ENCODE peak calls at places on chromosomes 2 and 18, in seven cellular contexts. V, P, B, W, G, C and F are unnamed samples.

GRCh38 chr2:29212009-29212408 is 96.8 kb downstream of the CLIP4 start:
- DNase-seq in V (no peak), W (no peak), C (no peak), P (no peak), G (no peak), B (no peak), F (no peak)

GRCh38 chr18:13513015-13513414 is 213.3 kb downstream of the FAM210A start:
- DNase-seq in C (no peak), P (no peak), V (no peak), G (peak), B (peak), W (no peak), F (no peak)

GRCh38 chr18:22106536-22107292 is 62.7 kb upstream of the GATA6 start:
- DNase-seq in G (no peak), C (no peak), B (no peak), W (no peak), V (no peak), P (no peak), F (peak)

GRCh38 chr2:45173513-45173912 is 164.3 kb upstream of the SIX2 start:
- DNase-seq in P (no peak), W (no peak), G (no peak), C (no peak), V (peak), B (no peak), F (peak)

GRCh38 chr2:198044777-198045176 is 240.4 kb downstream of the PLCL1 start:
- DNase-seq in B (peak), W (no peak), C (no peak), V (no peak), P (no peak), G (no peak), F (no peak)

GRCh38 chr2:2512931-2513330 is 181.9 kb upstream of the MYT1L start:
- DNase-seq in V (no peak), P (no peak), G (no peak), W (no peak), C (no peak), B (no peak), F (no peak)

GRCh38 chr2:216507220-216508143 is 8.8 kb downstream of the RPL37A start:
- DNase-seq in B (no peak), C (no peak), P (no peak), W (no peak), V (no peak), G (no peak), F (no peak)

GRCh38 chr2:112791019-112791418 is 6.7 kb upstream of the IL1A start:
- DNase-seq in C (no peak), B (no peak), W (no peak), P (no peak), V (no peak), G (no peak), F (no peak)

GRCh38 chr2:224894356-224894755 is 147.9 kb downstream of the DOCK10 start:
- DNase-seq in P (no peak), V (no peak), W (no peak), C (no peak), B (peak), G (no peak), F (no peak)

GRCh38 chr2:33836628-33837027 is 237.5 kb upstream of the FAM98A start:
- DNase-seq in W (no peak), B (no peak), V (no peak), P (no peak), C (no peak), G (no peak), F (no peak)

GRCh38 chr2:71006955-71007799 is 12.5 kb upstream of the TEX261 start:
- DNase-seq in P (no peak), B (no peak), C (no peak), V (no peak), W (no peak), G (no peak), F (no peak)

GRCh38 chr18:58687871-58688308 is 16.6 kb downstream of the MALT1 start:
- DNase-seq in W (peak), B (peak), C (no peak), G (no peak), V (no peak), P (peak), F (no peak)

GRCh38 chr2:196801986-196802385 is 2.5 kb upstream of the GTF3C3 start:
- DNase-seq in W (no peak), C (no peak), P (no peak), B (no peak), G (no peak), V (peak), F (no peak)

GRCh38 chr2:26482211-26483026 is 4.5 kb upstream of the OTOF start:
- DNase-seq in W (no peak), B (no peak), P (no peak), C (no peak), V (no peak), G (no peak), F (no peak)

GRCh38 chr18:41966943-41967342 is 11.9 kb downstream of the PIK3C3 start:
- DNase-seq in C (no peak), B (no peak), P (no peak), G (no peak), V (peak), W (no peak), F (no peak)

GRCh38 chr2:191620144-191620543 is 57.8 kb upstream of the NABP1 start:
- DNase-seq in W (no peak), P (no peak), G (no peak), B (no peak), V (no peak), C (no peak), F (no peak)

GRCh38 chr2:43077876-43078275 is 148.5 kb downstream of the ZFP36L2 start:
- DNase-seq in C (peak), P (no peak), G (no peak), W (no peak), B (no peak), V (no peak), F (no peak)

GRCh38 chr18:23629444-23629946 is 33.2 kb downstream of the ANKRD29 start:
- DNase-seq in P (no peak), W (no peak), V (no peak), G (no peak), C (no peak), B (no peak), F (no peak)

GRCh38 chr2:223084873-223085272 is 32.9 kb downstream of the KCNE4 start:
- DNase-seq in G (no peak), V (no peak), P (no peak), C (no peak), B (no peak), W (no peak), F (no peak)

GRCh38 chr2:98852903-98853302 is 83.1 kb downstream of the CRACDL start:
- DNase-seq in V (no peak), P (no peak), G (no peak), B (no peak), C (no peak), W (no peak), F (no peak)

GRCh38 chr2:221095381-221095780 is 476.7 kb downstream of the EPHA4 start:
- DNase-seq in B (no peak), G (peak), C (no peak), P (no peak), W (no peak), V (no peak), F (no peak)

GRCh38 chr2:71545572-71546274 is 92.4 kb downstream of the DYSF start:
- DNase-seq in G (peak), P (peak), C (peak), B (peak), V (peak), W (peak), F (no peak)

GRCh38 chr2:37654932-37655331 is 16.5 kb downstream of the CDC42EP3 start:
- DNase-seq in V (peak), B (peak), G (peak), P (no peak), C (no peak), W (no peak), F (no peak)

GRCh38 chr2:3399829-3400228 is 20.3 kb downstream of the TRAPPC12 start:
- DNase-seq in B (no peak), W (no peak), P (no peak), G (peak), V (no peak), C (no peak), F (no peak)

GRCh38 chr2:143422681-143423080 is 293.5 kb downstream of the ARHGAP15 start:
- DNase-seq in C (no peak), W (no peak), P (no peak), G (no peak), V (no peak), B (peak), F (no peak)

GRCh38 chr2:12721571-12722444 is 5.1 kb downstream of the TRIB2 start:
- DNase-seq in G (peak), P (no peak), W (no peak), V (peak), B (no peak), C (no peak), F (no peak)

GRCh38 chr18:55354795-55355194 is 233.2 kb downstream of the TCF4 start:
- DNase-seq in V (no peak), G (no peak), C (no peak), W (no peak), P (no peak), B (no peak), F (no peak)

GRCh38 chr2:86468162-86469033 is 27.2 kb downstream of the KDM3A start:
- DNase-seq in P (peak), V (no peak), W (no peak), C (no peak), G (no peak), B (peak), F (no peak)

GRCh38 chr2:133264951-133265949 is 303.0 kb downstream of the NCKAP5 start:
- DNase-seq in W (no peak), B (no peak), C (no peak), V (no peak), P (no peak), G (peak), F (no peak)

GRCh38 chr2:70514612-70515055 is 39.0 kb downstream of the TGFA start:
- DNase-seq in V (no peak), B (no peak), C (no peak), P (no peak), G (no peak), W (no peak), F (no peak)

GRCh38 chr2:166230024-166230723 is 102.4 kb upstream of the SCN1A start:
- DNase-seq in V (peak), B (no peak), P (no peak), W (no peak), G (no peak), C (no peak), F (no peak)

GRCh38 chr2:74252862-74253261 is 54.4 kb downstream of the MTHFD2 start:
- DNase-seq in G (no peak), W (no peak), P (no peak), V (no peak), B (no peak), C (peak), F (no peak)

DNA sequence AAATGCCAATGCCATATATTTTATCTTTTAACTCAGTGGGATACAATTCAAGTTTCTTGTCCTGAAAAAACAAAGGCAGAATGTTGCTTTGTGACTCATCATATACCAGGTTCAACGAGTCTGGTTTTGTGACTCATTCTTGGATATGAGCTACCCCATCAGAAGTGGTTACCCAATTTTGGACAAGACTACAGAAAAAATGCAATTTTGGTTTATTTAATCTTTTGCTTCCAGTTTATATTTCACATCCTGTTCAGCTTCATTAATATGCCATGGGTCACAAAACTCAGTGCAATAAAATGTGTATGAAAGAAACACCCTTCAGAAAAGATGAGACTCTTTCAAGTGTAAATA is 25.0 kb downstream of the FN1 start:
- DNase-seq in P (no peak), V (peak), B (no peak), W (no peak), G (no peak), C (no peak), F (peak)
- H3K27ac ChIP-seq in P (no peak), V (no peak), B (no peak), W (no peak), G (no peak), C (peak), F (peak)

GRCh38 chr2:109270758-109271305 is 141.8 kb downstream of the SH3RF3 start:
- DNase-seq in P (no peak), W (no peak), B (no peak), G (no peak), C (no peak), V (peak), F (no peak)
- H3K27ac ChIP-seq in P (no peak), W (no peak), B (no peak), G (no peak), C (no peak), V (no peak), F (no peak)

DNA sequence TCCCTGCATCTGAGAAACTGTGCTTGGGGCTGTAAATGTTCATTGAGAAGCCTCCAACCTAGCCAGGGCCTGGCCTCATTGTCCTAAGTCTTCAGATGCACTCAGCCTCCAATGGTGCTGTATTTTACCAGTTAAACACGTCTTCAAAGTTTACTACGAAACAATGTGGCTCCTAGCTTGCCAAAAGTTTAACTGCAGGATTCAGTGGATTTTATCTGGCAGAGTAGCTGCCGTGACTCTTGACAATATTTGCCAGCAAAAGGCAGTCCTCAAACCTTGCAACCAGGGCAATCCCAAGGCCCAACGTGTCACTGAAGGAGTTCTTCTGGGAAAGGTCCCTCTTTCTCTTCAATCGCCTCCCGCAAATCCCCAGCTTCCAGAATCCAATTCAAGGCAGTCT is 1.1 kb downstream of the PID1 start:
- DNase-seq in P (no peak), W (no peak), V (peak), C (no peak), G (no peak), B (no peak), F (no peak)
- H3K27ac ChIP-seq in P (no peak), W (no peak), V (no peak), C (peak), G (no peak), B (no peak), F (no peak)

DNA sequence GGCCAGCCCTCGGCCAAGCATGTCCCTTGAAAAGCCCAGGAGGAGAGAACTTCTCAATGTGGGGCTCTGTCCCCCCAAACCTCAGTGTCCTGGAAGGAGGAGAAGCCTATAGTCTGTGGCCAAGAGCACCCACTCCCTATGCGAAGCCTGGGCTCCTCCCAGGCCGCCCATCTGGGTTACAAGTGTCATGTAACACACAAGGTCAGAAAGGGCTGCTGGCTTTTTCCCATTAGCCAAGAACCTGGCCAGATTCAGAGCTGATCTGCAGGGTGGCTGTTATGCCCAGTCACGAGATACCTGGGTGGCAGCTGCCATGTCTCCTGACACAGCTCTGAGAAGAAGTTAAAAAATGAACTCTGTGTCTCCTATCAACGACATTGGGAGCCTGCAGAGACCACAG is 170.7 kb downstream of the TNS1 start:
- DNase-seq in C (no peak), W (no peak), P (no peak), V (no peak), B (no peak), G (no peak), F (no peak)
- H3K27ac ChIP-seq in C (peak), W (no peak), P (no peak), V (no peak), B (no peak), G (no peak), F (no peak)

DNA sequence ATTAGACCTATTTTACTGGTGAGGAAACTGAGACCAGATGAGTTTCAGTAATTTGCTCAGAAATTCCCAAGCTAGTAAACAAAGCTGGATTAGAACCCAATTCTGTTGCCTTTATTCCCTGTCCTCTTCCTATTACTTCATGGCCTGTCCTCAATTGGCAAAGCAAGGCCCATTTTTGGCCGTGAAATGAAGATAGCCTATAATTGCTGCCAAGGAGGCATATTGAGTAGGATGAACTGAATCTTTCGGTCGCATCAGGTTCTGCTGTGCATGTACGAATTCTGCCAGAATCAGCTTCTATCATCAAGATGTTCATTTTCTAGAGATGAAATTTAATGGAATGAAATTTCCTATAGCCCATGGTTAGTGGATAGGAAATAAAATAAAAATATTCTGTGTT is 1485.2 kb upstream of the PIK3C3 start:
- DNase-seq in W (no peak), C (no peak), B (no peak), G (no peak), P (no peak), V (no peak), F (no peak)
- H3K27ac ChIP-seq in W (no peak), C (no peak), B (no peak), G (no peak), P (no peak), V (no peak), F (no peak)

DNA sequence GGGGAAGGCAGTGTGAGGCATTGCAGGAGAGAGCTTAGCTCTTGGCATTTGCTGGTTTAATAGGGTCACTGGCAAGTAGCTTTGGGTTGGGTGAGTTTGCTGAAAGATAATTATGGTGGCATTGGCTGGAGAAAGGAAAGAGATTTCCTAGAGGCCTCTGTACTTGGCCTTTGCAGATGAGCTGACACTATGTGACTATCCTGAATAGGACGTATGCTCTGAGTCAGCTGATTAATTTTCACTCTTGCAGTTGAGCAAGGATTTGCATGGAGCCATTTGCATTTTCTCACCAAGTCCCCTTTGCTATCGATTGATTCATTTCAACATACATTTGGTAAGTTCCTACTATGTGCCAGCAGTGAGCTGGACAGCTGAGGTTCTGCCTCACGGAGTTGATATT is 245.8 kb downstream of the LOXHD1 start:
- DNase-seq in W (no peak), B (no peak), C (no peak), V (no peak), P (no peak), G (no peak), F (no peak)
- H3K27ac ChIP-seq in W (no peak), B (no peak), C (no peak), V (peak), P (no peak), G (no peak), F (no peak)

GRCh38 chr18:49813071-49813320 is 337 bp downstream of the ACAA2 start:
- DNase-seq in B (no peak), G (peak), W (peak), V (no peak), C (peak), P (no peak), F (no peak)

GRCh38 chr18:49814147-49814499 is 790 bp upstream of the ACAA2 start:
- DNase-seq in G (peak), V (peak), C (peak), B (peak), W (peak), P (no peak), F (no peak)

GRCh38 chr18:49812321-49813070 is 837 bp downstream of the ACAA2 start:
- DNase-seq in G (no peak), P (no peak), W (no peak), V (no peak), B (no peak), C (no peak), F (no peak)

GRCh38 chr18:49813321-49814146 is at the start of gene ACAA2:
- DNase-seq in B (peak), W (peak), C (peak), G (peak), P (peak), V (peak), F (peak)

GRCh38 chr18:49811151-49811938 is 2.0 kb downstream of the ACAA2 start:
- DNase-seq in P (no peak), C (no peak), W (no peak), V (no peak), B (no peak), G (peak), F (no peak)
- H3K27ac ChIP-seq in P (no peak), C (no peak), W (no peak), V (no peak), B (no peak), G (no peak), F (no peak)